ENCODE peak calls at places on chromosomes 7 and 10, in seven cellular contexts. E is IMR-90; D is colonic mucosa; Y is brain microvascular endothelial cell; Q is PC-9; R is heart left ventricle; U is CD8-positive, alpha-beta T cell. F is an unnamed sample.

GRCh38 chr7:969403-969802 is 5.9 kb downstream of the COX19 start:
- DNase-seq in E (no peak), D (no peak), Y (no peak), Q (no peak), R (no peak), U (no peak), F (no peak)

GRCh38 chr10:122307669-122308486 is 36.8 kb downstream of the BTBD16 start:
- DNase-seq in E (peak; percentile 91), D (peak; percentile 72), Y (peak; percentile 95), Q (peak; percentile 52), R (peak; percentile 77), U (no peak), F (no peak)

GRCh38 chr7:40008218-40008815 is 58.3 kb downstream of the CDK13 start:
- DNase-seq in E (peak; percentile 89), D (no peak), Y (peak; percentile 6), Q (no peak), R (no peak), U (no peak), F (no peak)

GRCh38 chr7:146387140-146387539 is 270.5 kb downstream of the CNTNAP2 start:
- DNase-seq in E (no peak), D (no peak), Y (no peak), Q (no peak), R (no peak), U (no peak), F (no peak)

GRCh38 chr10:62050941-62051433 is 149.5 kb downstream of the ARID5B start:
- DNase-seq in E (peak; percentile 96), D (no peak), Y (peak; percentile 96), Q (peak; percentile 43), R (peak; percentile 58), U (peak; percentile 56), F (peak; percentile 65)

GRCh38 chr7:98107313-98107691 is 640 bp downstream of the LMTK2 start:
- DNase-seq in E (no peak), D (no peak), Y (no peak), Q (no peak), R (peak; percentile 39), U (no peak), F (no peak)

GRCh38 chr7:147923841-147924240 is 666.7 kb upstream of the C7orf33 start:
- DNase-seq in E (no peak), D (no peak), Y (no peak), Q (no peak), R (no peak), U (no peak), F (no peak)

GRCh38 chr10:34163075-34163905 is 651.8 kb downstream of the PARD3 start:
- DNase-seq in E (no peak), D (no peak), Y (no peak), Q (no peak), R (no peak), U (no peak), F (no peak)

GRCh38 chr10:47423476-47423875 is 39.4 kb upstream of the ZNF488 start:
- DNase-seq in E (peak; percentile 35), D (no peak), Y (peak; percentile 66), Q (no peak), R (no peak), U (no peak), F (no peak)

GRCh38 chr7:101386558-101387199 is 24.0 kb downstream of the COL26A1 start:
- DNase-seq in E (peak; percentile 4), D (no peak), Y (no peak), Q (no peak), R (no peak), U (no peak), F (no peak)

GRCh38 chr7:151383638-151384351 is 26.0 kb downstream of the WDR86 start:
- DNase-seq in E (no peak), D (no peak), Y (no peak), Q (no peak), R (no peak), U (no peak), F (no peak)

GRCh38 chr7:143085109-143085508 is 33.0 kb downstream of the OR6V1 start:
- DNase-seq in E (no peak), D (no peak), Y (no peak), Q (no peak), R (no peak), U (no peak), F (peak; percentile 3)

GRCh38 chr7:79711660-79712059 is 258.2 kb upstream of the MAGI2 start:
- DNase-seq in E (no peak), D (no peak), Y (no peak), Q (no peak), R (no peak), U (no peak), F (no peak)

GRCh38 chr10:18455086-18455884 is 196.1 kb downstream of the NSUN6 start:
- DNase-seq in E (peak; percentile 19), D (no peak), Y (no peak), Q (no peak), R (no peak), U (no peak), F (no peak)

GRCh38 chr10:83165164-83165563 is 974.1 kb upstream of the GHITM start:
- DNase-seq in E (no peak), D (no peak), Y (no peak), Q (no peak), R (no peak), U (no peak), F (no peak)

GRCh38 chr10:83167081-83167480 is 972.2 kb upstream of the GHITM start:
- DNase-seq in E (no peak), D (no peak), Y (no peak), Q (no peak), R (no peak), U (no peak), F (no peak)

GRCh38 chr10:83164134-83164533 is 975.2 kb upstream of the GHITM start:
- DNase-seq in E (no peak), D (no peak), Y (no peak), Q (no peak), R (no peak), U (no peak), F (no peak)

GRCh38 chr10:83166344-83166743 is 973.0 kb upstream of the GHITM start:
- DNase-seq in E (no peak), D (no peak), Y (no peak), Q (no peak), R (no peak), U (no peak), F (no peak)
- TF ChIP-seq CTCF in E (no peak), D (no peak), Y (no peak), Q (peak; percentile 30), R (no peak), U (no peak), F (no peak)

GRCh38 chr10:43795639-43796038 is 147.0 kb upstream of the ZNF32 start:
- DNase-seq in E (no peak), D (no peak), Y (no peak), Q (no peak), R (no peak), U (no peak), F (no peak)

GRCh38 chr10:43795093-43795492 is 146.4 kb upstream of the ZNF32 start:
- DNase-seq in E (no peak), D (no peak), Y (no peak), Q (no peak), R (no peak), U (no peak), F (no peak)

GRCh38 chr10:43790147-43790546 is 141.5 kb upstream of the ZNF32 start:
- DNase-seq in E (no peak), D (no peak), Y (no peak), Q (no peak), R (no peak), U (no peak), F (no peak)

GRCh38 chr10:43793714-43794113 is 145.0 kb upstream of the ZNF32 start:
- DNase-seq in E (peak; percentile 82), D (no peak), Y (no peak), Q (no peak), R (no peak), U (no peak), F (no peak)
- H3K36me3 ChIP-seq in E (no peaks in the 10 kb centered on the region), D (no peaks in the 10 kb centered on the region), Y (no peaks in the 10 kb centered on the region), Q (no peaks in the 10 kb centered on the region), R (no peaks in the 10 kb centered on the region), U (no peaks in the 10 kb centered on the region), F (no peaks in the 10 kb centered on the region)

DNA sequence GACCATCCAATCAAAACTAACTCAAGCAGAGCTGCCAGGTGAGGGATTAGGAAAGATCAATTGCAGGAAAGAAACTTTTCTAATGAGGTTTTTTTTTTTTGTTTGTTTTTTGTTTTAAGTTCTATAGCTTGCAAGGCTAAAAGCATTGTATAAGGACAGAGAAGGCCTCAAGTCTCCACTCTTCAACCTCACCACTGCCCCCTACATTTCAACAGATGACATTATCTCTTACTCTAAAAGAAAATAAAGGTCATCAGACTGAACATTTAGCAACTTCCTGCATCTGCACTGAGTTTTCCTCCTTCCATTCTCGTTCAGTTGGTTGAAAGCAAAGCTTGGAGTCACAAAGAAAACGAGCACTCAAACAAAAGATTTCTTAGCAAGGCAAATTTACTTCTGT is 45.2 kb upstream of the EXOC4 start:
- DNase-seq in E (no peak), D (no peak), Y (no peak), Q (no peak), R (no peak), U (no peak), F (no peak)
- TF ChIP-seq CTCF in E (peak; percentile 14), D (no peak), Y (peak; percentile 28), Q (peak; percentile 28), R (no peak), U (no peak), F (peak; percentile 43)

GRCh38 chr7:3805151-3805550 is 504.1 kb downstream of the SDK1 start:
- DNase-seq in E (peak; percentile 47), D (no peak), Y (peak; percentile 65), Q (no peak), R (no peak), U (no peak), F (no peak)

GRCh38 chr7:3807825-3808224 is 506.8 kb downstream of the SDK1 start:
- DNase-seq in E (no peak), D (no peak), Y (no peak), Q (no peak), R (no peak), U (no peak), F (no peak)
- H3K36me3 ChIP-seq in E (no peaks in the 10 kb centered on the region), D (no peaks in the 10 kb centered on the region), Y (no peaks in the 10 kb centered on the region), Q (no peaks in the 10 kb centered on the region), R (no peaks in the 10 kb centered on the region), U (no peaks in the 10 kb centered on the region), F (no peaks in the 10 kb centered on the region)

DNA sequence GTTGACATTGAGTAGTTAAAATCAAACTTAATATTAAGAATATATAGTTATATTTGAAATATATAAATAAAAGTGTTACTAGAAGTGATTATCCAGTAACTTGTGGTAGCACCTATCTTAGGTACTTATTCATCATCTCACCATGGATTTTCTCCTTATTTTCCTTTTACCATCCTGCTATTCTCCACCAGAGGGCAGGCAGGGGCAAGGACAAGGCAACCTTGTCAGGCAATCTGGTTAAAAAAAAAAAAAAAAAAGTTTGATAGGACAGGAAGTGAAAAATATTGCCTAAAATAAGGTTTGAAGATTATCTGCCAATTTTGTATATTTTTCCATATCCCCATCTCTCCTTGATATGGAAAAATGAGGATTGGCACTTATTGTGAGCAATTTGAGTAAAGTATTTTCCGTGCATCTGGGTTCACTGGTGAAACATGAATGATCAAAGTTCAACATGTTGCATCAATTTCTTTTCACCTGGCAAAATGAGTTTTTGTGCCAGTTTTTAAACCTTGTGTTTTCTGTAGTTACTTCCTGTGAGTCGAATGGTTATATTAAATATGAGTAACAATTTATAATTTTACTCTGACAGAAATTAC is 256.7 kb downstream of the AGMO start:
- DNase-seq in E (peak; percentile 39), D (peak; percentile 46), Y (peak; percentile 49), Q (peak; percentile 46), R (peak; percentile 42), U (no peak), F (no peak)
- TF ChIP-seq CTCF in E (peak; percentile 75), D (peak; percentile 63), Y (peak; percentile 88), Q (peak; percentile 86), R (peak; percentile 84), U (no peak), F (peak; percentile 62)